ENCODE peak calls at places on chromosome 3, in ten cellular contexts. One of them, this sample, is unnamed.

GRCh38 chr3:101720851-101721649 is 3.4 kb upstream of the CEP97 start:
- DNase-seq in right lobe of liver: no peak
- DNase-seq in GM12865: no peak
- DNase-seq in body of pancreas: no peak
- DNase-seq in RWPE2: no peak
- DNase-seq in cardiac fibroblast: peak; percentile 26
- DNase-seq in RWPE1: peak; percentile 50
- DNase-seq in A549: no peak
- DNase-seq in cardiac muscle cell: no peak
- DNase-seq in OCI-LY7: peak; percentile 18
- DNase-seq in this sample: no peak

GRCh38 chr3:126996905-126997304 is 14.0 kb downstream of the PLXNA1 start:
- DNase-seq in body of pancreas: no peak
- DNase-seq in cardiac muscle cell: no peak
- DNase-seq in A549: no peak
- DNase-seq in RWPE2: no peak
- DNase-seq in right lobe of liver: no peak
- DNase-seq in OCI-LY7: no peak
- DNase-seq in RWPE1: no peak
- DNase-seq in cardiac fibroblast: peak; percentile 49
- DNase-seq in GM12865: no peak
- DNase-seq in this sample: no peak

GRCh38 chr3:105353485-105354161 is 13.1 kb upstream of the ALCAM start:
- DNase-seq in right lobe of liver: no peak
- DNase-seq in OCI-LY7: no peak
- DNase-seq in body of pancreas: peak; percentile 21
- DNase-seq in A549: no peak
- DNase-seq in RWPE1: peak; percentile 39
- DNase-seq in cardiac muscle cell: peak; percentile 78
- DNase-seq in cardiac fibroblast: peak; percentile 58
- DNase-seq in GM12865: no peak
- DNase-seq in RWPE2: no peak
- DNase-seq in this sample: peak; percentile 18

GRCh38 chr3:163726125-163726524 is 1352.2 kb downstream of the SI start:
- DNase-seq in cardiac fibroblast: no peak
- DNase-seq in RWPE2: no peak
- DNase-seq in A549: no peak
- DNase-seq in cardiac muscle cell: no peak
- DNase-seq in OCI-LY7: no peak
- DNase-seq in GM12865: no peak
- DNase-seq in RWPE1: no peak
- DNase-seq in body of pancreas: no peak
- DNase-seq in right lobe of liver: no peak
- DNase-seq in this sample: no peak

GRCh38 chr3:181330821-181331563 is 341.5 kb upstream of the DNAJC19 start:
- DNase-seq in RWPE1: no peak
- DNase-seq in A549: no peak
- DNase-seq in body of pancreas: no peak
- DNase-seq in OCI-LY7: no peak
- DNase-seq in GM12865: no peak
- DNase-seq in cardiac muscle cell: no peak
- DNase-seq in cardiac fibroblast: no peak
- DNase-seq in RWPE2: no peak
- DNase-seq in right lobe of liver: no peak
- DNase-seq in this sample: no peak

GRCh38 chr3:134029734-134030381 is at the start of gene SLCO2A1:
- DNase-seq in RWPE2: no peak
- DNase-seq in RWPE1: peak; percentile 40
- DNase-seq in cardiac fibroblast: peak; percentile 28
- DNase-seq in body of pancreas: peak; percentile 52
- DNase-seq in OCI-LY7: no peak
- DNase-seq in GM12865: no peak
- DNase-seq in right lobe of liver: no peak
- DNase-seq in cardiac muscle cell: peak; percentile 43
- DNase-seq in A549: peak; percentile 12
- DNase-seq in this sample: peak; percentile 23

GRCh38 chr3:184282941-184283340 is 7.1 kb downstream of the ECE2 start:
- DNase-seq in right lobe of liver: no peak
- DNase-seq in RWPE1: no peak
- DNase-seq in cardiac fibroblast: peak; percentile 54
- DNase-seq in body of pancreas: no peak
- DNase-seq in cardiac muscle cell: no peak
- DNase-seq in RWPE2: no peak
- DNase-seq in OCI-LY7: no peak
- DNase-seq in A549: no peak
- DNase-seq in GM12865: no peak
- DNase-seq in this sample: no peak

GRCh38 chr3:78941587-78941986 is 826.2 kb downstream of the ROBO1 start:
- DNase-seq in RWPE2: no peak
- DNase-seq in OCI-LY7: no peak
- DNase-seq in right lobe of liver: no peak
- DNase-seq in cardiac muscle cell: peak; percentile 69
- DNase-seq in body of pancreas: no peak
- DNase-seq in cardiac fibroblast: peak; percentile 90
- DNase-seq in GM12865: peak; percentile 63
- DNase-seq in RWPE1: peak; percentile 13
- DNase-seq in A549: peak; percentile 3
- DNase-seq in this sample: no peak

GRCh38 chr3:136195258-136196063 is 674 bp downstream of the MSL2 start:
- DNase-seq in GM12865: peak; percentile 91
- DNase-seq in RWPE2: peak; percentile 82
- DNase-seq in cardiac muscle cell: peak; percentile 83
- DNase-seq in RWPE1: peak; percentile 51
- DNase-seq in A549: no peak
- DNase-seq in right lobe of liver: peak; percentile 87
- DNase-seq in body of pancreas: peak; percentile 78
- DNase-seq in cardiac fibroblast: peak; percentile 78
- DNase-seq in OCI-LY7: peak; percentile 85
- DNase-seq in this sample: peak; percentile 81

GRCh38 chr3:72338082-72338941 is 509.9 kb downstream of the SHQ1 start:
- DNase-seq in right lobe of liver: no peak
- DNase-seq in A549: peak; percentile 18
- DNase-seq in body of pancreas: no peak
- DNase-seq in OCI-LY7: no peak
- DNase-seq in cardiac fibroblast: peak; percentile 68
- DNase-seq in RWPE2: no peak
- DNase-seq in RWPE1: peak; percentile 37
- DNase-seq in GM12865: no peak
- DNase-seq in cardiac muscle cell: no peak
- DNase-seq in this sample: no peak

DNA sequence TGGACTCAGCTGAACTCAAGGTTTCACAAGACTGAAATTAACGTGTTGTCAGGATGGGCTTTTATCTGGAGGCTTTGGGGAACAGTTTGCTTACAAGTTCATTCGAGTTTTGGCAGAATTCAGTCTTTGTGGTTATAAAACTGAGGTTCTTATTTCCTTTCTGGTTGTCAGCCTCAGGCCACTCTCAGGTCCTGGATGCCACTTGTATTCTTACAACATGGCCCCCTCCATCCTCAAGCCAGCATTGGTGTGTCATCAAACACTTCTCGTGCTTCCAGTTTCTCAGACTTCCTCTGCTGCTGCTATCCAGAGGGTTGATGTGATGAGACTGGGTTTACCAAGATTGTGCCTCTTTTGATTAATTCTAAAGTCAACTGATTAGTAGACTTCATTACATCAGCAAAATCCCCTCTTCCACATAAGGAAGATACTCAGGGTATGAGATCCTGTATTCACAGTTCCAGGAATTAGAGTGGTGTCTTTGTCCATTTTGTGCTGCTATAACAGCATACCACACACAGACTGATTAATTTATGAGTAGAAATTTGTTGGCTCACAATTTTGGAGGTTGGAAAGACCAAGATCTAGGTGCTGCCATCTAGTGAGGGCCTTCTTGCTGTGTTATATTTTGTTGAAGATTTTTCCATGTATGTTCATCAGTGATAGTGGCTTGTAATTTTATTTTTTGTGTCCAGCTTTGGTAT is 10.9 kb downstream of the LRCH3 start:
- DNase-seq in right lobe of liver: no peak
- DNase-seq in cardiac muscle cell: peak; percentile 62
- DNase-seq in OCI-LY7: peak; percentile 57
- DNase-seq in RWPE1: no peak
- DNase-seq in A549: no peak
- DNase-seq in GM12865: peak; percentile 86
- DNase-seq in body of pancreas: no peak
- DNase-seq in RWPE2: no peak
- DNase-seq in cardiac fibroblast: peak; percentile 57
- DNase-seq in this sample: no peak
- TF ChIP-seq CTCF in right lobe of liver: peak; percentile 29
- TF ChIP-seq CTCF in cardiac muscle cell: peak; percentile 53
- TF ChIP-seq CTCF in OCI-LY7: peak; percentile 82
- TF ChIP-seq CTCF in RWPE1: peak; percentile 40
- TF ChIP-seq CTCF in A549: peak; percentile 38
- TF ChIP-seq CTCF in GM12865: peak; percentile 44
- TF ChIP-seq CTCF in body of pancreas: peak; percentile 6
- TF ChIP-seq CTCF in RWPE2: peak; percentile 78
- TF ChIP-seq CTCF in cardiac fibroblast: peak; percentile 35
- TF ChIP-seq CTCF in this sample: no peak

GRCh38 chr3:160945346-160945745 is 159.8 kb downstream of the B3GALNT1 start:
- DNase-seq in cardiac fibroblast: no peak
- DNase-seq in right lobe of liver: no peak
- DNase-seq in GM12865: no peak
- DNase-seq in RWPE2: no peak
- DNase-seq in body of pancreas: no peak
- DNase-seq in RWPE1: no peak
- DNase-seq in cardiac muscle cell: no peak
- DNase-seq in A549: no peak
- DNase-seq in OCI-LY7: no peak
- DNase-seq in this sample: no peak

GRCh38 chr3:160941885-160942494 is 163.2 kb downstream of the B3GALNT1 start:
- DNase-seq in A549: peak; percentile 22
- DNase-seq in right lobe of liver: no peak
- DNase-seq in RWPE2: no peak
- DNase-seq in OCI-LY7: peak; percentile 64
- DNase-seq in RWPE1: peak; percentile 38
- DNase-seq in cardiac muscle cell: peak; percentile 82
- DNase-seq in body of pancreas: peak; percentile 86
- DNase-seq in GM12865: peak; percentile 77
- DNase-seq in cardiac fibroblast: peak; percentile 83
- DNase-seq in this sample: peak; percentile 88
- TF ChIP-seq CTCF in A549: peak; percentile 80
- TF ChIP-seq CTCF in right lobe of liver: peak; percentile 85
- TF ChIP-seq CTCF in RWPE2: peak; percentile 86
- TF ChIP-seq CTCF in OCI-LY7: peak; percentile 90
- TF ChIP-seq CTCF in RWPE1: peak; percentile 82
- TF ChIP-seq CTCF in cardiac muscle cell: peak; percentile 84
- TF ChIP-seq CTCF in body of pancreas: peak; percentile 75
- TF ChIP-seq CTCF in GM12865: peak; percentile 72
- TF ChIP-seq CTCF in cardiac fibroblast: peak; percentile 77
- TF ChIP-seq CTCF in this sample: peak; percentile 83

GRCh38 chr3:29644261-29644660 is 363.4 kb downstream of the RBMS3 start:
- DNase-seq in body of pancreas: no peak
- DNase-seq in cardiac fibroblast: peak; percentile 31
- DNase-seq in RWPE2: no peak
- DNase-seq in cardiac muscle cell: no peak
- DNase-seq in RWPE1: no peak
- DNase-seq in right lobe of liver: no peak
- DNase-seq in GM12865: no peak
- DNase-seq in OCI-LY7: no peak
- DNase-seq in A549: no peak
- DNase-seq in this sample: no peak
- TF ChIP-seq CTCF in body of pancreas: no peak
- TF ChIP-seq CTCF in cardiac fibroblast: no peak
- TF ChIP-seq CTCF in RWPE2: no peak
- TF ChIP-seq CTCF in cardiac muscle cell: no peak
- TF ChIP-seq CTCF in RWPE1: no peak
- TF ChIP-seq CTCF in right lobe of liver: no peak
- TF ChIP-seq CTCF in GM12865: no peak
- TF ChIP-seq CTCF in OCI-LY7: no peak
- TF ChIP-seq CTCF in A549: no peak
- TF ChIP-seq CTCF in this sample: no peak

DNA sequence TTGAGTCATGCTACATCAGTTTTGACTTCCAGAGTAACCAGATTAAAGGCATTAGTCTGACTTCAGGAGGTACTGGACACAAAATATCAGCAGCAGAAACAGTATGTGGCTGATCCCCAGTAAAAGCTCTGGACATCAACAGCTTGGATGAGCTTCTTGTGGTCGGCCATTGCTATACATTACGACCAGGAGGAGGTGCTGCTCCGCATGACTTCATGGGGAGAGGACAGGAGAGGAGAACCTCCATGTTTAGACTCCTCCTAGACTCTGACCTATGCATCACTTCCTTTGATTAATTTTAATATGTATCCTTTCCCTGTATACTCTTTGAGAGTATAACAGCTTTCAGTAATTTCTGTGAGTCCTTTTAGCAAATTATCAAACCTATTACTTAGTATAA is 285.6 kb upstream of the ARHGEF26 start:
- DNase-seq in GM12865: peak; percentile 18
- DNase-seq in body of pancreas: no peak
- DNase-seq in cardiac muscle cell: no peak
- DNase-seq in RWPE2: no peak
- DNase-seq in right lobe of liver: no peak
- DNase-seq in OCI-LY7: no peak
- DNase-seq in RWPE1: no peak
- DNase-seq in cardiac fibroblast: no peak
- DNase-seq in A549: no peak
- DNase-seq in this sample: no peak
- TF ChIP-seq CTCF in GM12865: peak; percentile 9
- TF ChIP-seq CTCF in body of pancreas: no peak
- TF ChIP-seq CTCF in cardiac muscle cell: no peak
- TF ChIP-seq CTCF in RWPE2: no peak
- TF ChIP-seq CTCF in right lobe of liver: no peak
- TF ChIP-seq CTCF in OCI-LY7: peak; percentile 44
- TF ChIP-seq CTCF in RWPE1: no peak
- TF ChIP-seq CTCF in cardiac fibroblast: no peak
- TF ChIP-seq CTCF in A549: no peak
- TF ChIP-seq CTCF in this sample: no peak

GRCh38 chr3:89562373-89562772 is 455.0 kb downstream of the EPHA3 start:
- DNase-seq in RWPE1: no peak
- DNase-seq in A549: no peak
- DNase-seq in body of pancreas: no peak
- DNase-seq in cardiac fibroblast: peak; percentile 23
- DNase-seq in right lobe of liver: no peak
- DNase-seq in OCI-LY7: no peak
- DNase-seq in GM12865: no peak
- DNase-seq in cardiac muscle cell: no peak
- DNase-seq in RWPE2: no peak
- DNase-seq in this sample: no peak
- TF ChIP-seq CTCF in RWPE1: no peak
- TF ChIP-seq CTCF in A549: no peak
- TF ChIP-seq CTCF in body of pancreas: no peak
- TF ChIP-seq CTCF in cardiac fibroblast: peak; percentile 8
- TF ChIP-seq CTCF in right lobe of liver: no peak
- TF ChIP-seq CTCF in OCI-LY7: no peak
- TF ChIP-seq CTCF in GM12865: no peak
- TF ChIP-seq CTCF in cardiac muscle cell: no peak
- TF ChIP-seq CTCF in RWPE2: no peak
- TF ChIP-seq CTCF in this sample: no peak

This sample was measured in testis.